ENCODE peak calls at places on chromosomes 2 and 18, in nine cellular contexts. M is IMR-90; J is OCI-LY7; C is small intestine; S is naive thymus-derived CD4-positive, alpha-beta T cell; X is PC-3; O is CD8-positive, alpha-beta memory T cell; Z is K562; T is MM.1S. P is an unnamed sample.

GRCh38 chr18:35038881-35039491 is 2.2 kb upstream of the MAPRE2 start:
- DNase-seq in O (no peak), C (no peak), J (peak), T (no peak), M (no peak), Z (no peak), X (no peak), S (no peak), P (no peak)

GRCh38 chr18:46297621-46298020 is 193.4 kb downstream of the HAUS1 start:
- DNase-seq in T (no peak), J (no peak), C (no peak), X (no peak), Z (no peak), M (no peak), S (peak), O (no peak), P (no peak)

GRCh38 chr2:16638941-16639340 is 26.7 kb downstream of the CYRIA start:
- DNase-seq in O (no peak), C (no peak), X (no peak), J (peak), Z (no peak), M (no peak), S (no peak), T (no peak), P (no peak)

GRCh38 chr2:166278856-166279255 is 96.9 kb downstream of the SCN9A start:
- DNase-seq in J (no peak), C (no peak), O (no peak), Z (no peak), S (no peak), T (no peak), M (no peak), X (no peak), P (no peak)

GRCh38 chr2:44941551-44942234 is at the start of gene SIX3:
- DNase-seq in C (peak), J (no peak), X (peak), T (peak), O (peak), M (no peak), S (no peak), Z (no peak), P (no peak)

GRCh38 chr2:233711312-233712008 is 1.2 kb upstream of the UGT1A5 start:
- DNase-seq in C (peak), Z (peak), J (peak), T (peak), S (peak), M (peak), X (peak), O (peak), P (peak)

GRCh38 chr2:166184789-166185188 is 57.0 kb upstream of the SCN1A start:
- DNase-seq in J (no peak), C (no peak), O (no peak), X (peak), S (no peak), M (peak), Z (no peak), T (no peak), P (no peak)

GRCh38 chr2:230814616-230815015 is 50.1 kb upstream of the ITM2C start:
- DNase-seq in S (no peak), T (no peak), C (no peak), O (no peak), Z (no peak), M (peak), J (peak), X (peak), P (no peak)

GRCh38 chr18:45551417-45551816 is 63.9 kb upstream of the SLC14A2 start:
- DNase-seq in T (no peak), M (no peak), J (no peak), O (no peak), Z (no peak), S (no peak), C (no peak), X (no peak), P (no peak)

GRCh38 chr2:124027182-124027581 is 2.1 kb downstream of the CNTNAP5 start:
- DNase-seq in X (peak), M (peak), C (peak), T (peak), Z (peak), O (no peak), S (no peak), J (peak), P (peak)

GRCh38 chr2:85433511-85434089 is 15.1 kb downstream of the SH2D6 start:
- DNase-seq in C (peak), O (no peak), T (no peak), X (peak), M (peak), S (no peak), J (no peak), Z (no peak), P (peak)

GRCh38 chr2:205965707-205966106 is 120.3 kb downstream of the INO80D start:
- DNase-seq in Z (no peak), S (no peak), C (no peak), X (no peak), M (no peak), O (no peak), T (no peak), J (no peak), P (no peak)

GRCh38 chr2:120177011-120177621 is 46.1 kb downstream of the TMEM185B start:
- DNase-seq in O (peak), X (no peak), M (no peak), J (peak), Z (peak), S (peak), C (peak), T (peak), P (no peak)

GRCh38 chr2:43542285-43542933 is 53.4 kb downstream of the THADA start:
- DNase-seq in T (peak), M (peak), S (no peak), Z (peak), C (peak), X (peak), O (peak), J (peak), P (no peak)

GRCh38 chr2:18949871-18950597 is 360.7 kb upstream of the NT5C1B start:
- DNase-seq in T (no peak), O (no peak), J (no peak), Z (no peak), X (peak), M (peak), C (peak), S (no peak), P (no peak)

GRCh38 chr2:206736935-206737334 is 18.7 kb upstream of the DYTN start:
- DNase-seq in X (peak), C (no peak), T (no peak), O (no peak), S (no peak), J (no peak), Z (no peak), M (no peak), P (no peak)

GRCh38 chr2:7693246-7694065 is 776.2 kb downstream of the RNF144A start:
- DNase-seq in M (no peak), Z (no peak), O (no peak), S (no peak), X (no peak), T (no peak), C (no peak), J (no peak), P (no peak)

GRCh38 chr18:23071285-23071684 is 64.0 kb upstream of the CABLES1 start:
- DNase-seq in S (peak), X (no peak), T (peak), C (peak), M (peak), O (peak), J (peak), Z (no peak), P (peak)

GRCh38 chr2:149601141-149601796 is 13.7 kb upstream of the MMADHC start:
- DNase-seq in T (no peak), J (no peak), C (no peak), S (no peak), M (peak), Z (no peak), X (peak), O (no peak), P (no peak)

GRCh38 chr18:3230401-3231334 is 10.9 kb upstream of the MYOM1 start:
- DNase-seq in J (no peak), X (peak), O (no peak), T (no peak), C (no peak), S (no peak), Z (peak), M (peak), P (no peak)
- H3K27ac ChIP-seq in J (no peak), X (no peak), O (no peak), T (no peak), C (no peak), S (no peak), Z (no peak), M (no peak), P (no peak)

GRCh38 chr2:101409699-101410098 is 22.4 kb upstream of the CREG2 start:
- DNase-seq in J (no peak), C (no peak), Z (no peak), X (no peak), O (no peak), T (no peak), M (no peak), S (no peak), P (no peak)
- H3K4me3 ChIP-seq in J (no peak), C (no peak), Z (no peak), X (no peak), O (no peak), T (no peak), M (no peak), S (no peak), P (no peak)

DNA sequence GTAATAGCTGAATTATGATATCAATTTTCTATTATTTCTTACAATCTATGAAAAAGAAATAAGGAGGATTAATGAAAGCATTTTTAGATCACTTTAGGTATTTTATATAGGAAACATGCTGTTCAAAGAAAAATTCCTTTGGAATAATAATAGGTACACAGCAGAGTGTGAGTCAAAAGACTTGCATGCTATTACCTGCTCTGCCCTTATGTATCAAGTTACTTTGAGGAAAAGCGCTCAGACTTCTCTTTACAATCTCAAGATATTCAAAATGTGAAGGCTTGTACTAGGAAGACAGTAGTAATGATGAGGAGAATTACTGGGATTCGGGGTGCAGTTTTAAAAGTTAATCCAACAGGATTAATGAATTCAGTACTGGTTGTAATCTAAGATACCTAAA is 29.1 kb upstream of the RNU4ATAC start:
- DNase-seq in J (no peak), S (no peak), C (no peak), O (no peak), T (no peak), X (peak), M (no peak), Z (no peak), P (no peak)
- H3K27ac ChIP-seq in J (no peak), S (no peak), C (no peak), O (no peak), T (no peak), X (peak), M (no peak), Z (no peak), P (no peak)

DNA sequence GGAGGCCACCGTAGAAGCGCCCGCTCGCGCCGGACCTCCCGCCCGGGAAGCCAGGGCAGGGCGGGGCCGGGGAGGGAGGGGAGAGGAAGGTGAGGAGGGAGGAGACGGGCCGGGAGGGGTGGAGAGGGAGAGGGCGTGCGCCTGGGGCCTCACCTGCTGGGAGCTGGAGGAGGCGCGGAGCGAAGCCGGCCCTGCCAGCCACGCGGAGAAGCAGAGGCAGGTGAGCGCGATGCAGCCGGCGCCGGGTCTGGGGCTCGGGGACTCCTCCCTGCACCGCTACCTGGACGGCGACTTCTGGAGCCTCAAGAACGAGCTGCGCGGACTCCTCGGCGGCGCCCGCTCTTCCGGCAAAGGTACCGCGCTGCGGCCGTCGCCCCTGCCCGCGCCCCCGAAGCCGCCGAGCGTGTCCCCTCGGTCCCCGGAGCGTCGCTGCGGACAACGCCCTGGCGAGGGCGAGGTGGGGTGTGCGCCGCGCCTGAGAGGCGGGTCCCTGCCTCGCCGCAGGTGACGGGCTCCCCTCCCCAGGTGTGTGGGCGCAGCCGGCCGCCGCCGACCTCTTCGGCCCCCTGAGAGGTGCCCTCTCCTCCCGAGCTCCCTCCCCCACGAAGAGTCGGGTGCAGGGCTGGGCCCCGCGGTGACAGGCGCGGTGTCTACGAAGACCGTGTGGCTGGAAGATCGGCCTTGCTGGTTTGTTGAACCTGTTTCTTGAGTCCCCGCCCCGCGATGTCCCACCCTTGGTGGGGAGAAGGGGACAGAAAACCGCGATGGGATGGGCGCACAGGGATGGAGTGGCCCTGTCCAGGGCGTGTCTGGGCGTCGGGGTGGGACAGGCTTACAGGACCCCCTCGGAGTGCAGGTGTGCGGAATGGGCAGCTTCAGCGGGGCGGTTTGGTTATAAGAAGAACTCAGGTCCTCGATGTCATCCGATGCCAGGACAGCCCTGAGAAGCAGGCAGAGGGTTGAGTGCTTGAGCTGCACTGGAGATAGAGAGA is at the start of gene ACOXL:
- DNase-seq in C (peak), J (no peak), S (no peak), X (peak), T (peak), M (no peak), O (no peak), Z (peak), P (peak)
- H3K4me3 ChIP-seq in C (peak), J (no peak), S (no peak), X (peak), T (peak), M (no peak), O (peak), Z (peak), P (peak)

DNA sequence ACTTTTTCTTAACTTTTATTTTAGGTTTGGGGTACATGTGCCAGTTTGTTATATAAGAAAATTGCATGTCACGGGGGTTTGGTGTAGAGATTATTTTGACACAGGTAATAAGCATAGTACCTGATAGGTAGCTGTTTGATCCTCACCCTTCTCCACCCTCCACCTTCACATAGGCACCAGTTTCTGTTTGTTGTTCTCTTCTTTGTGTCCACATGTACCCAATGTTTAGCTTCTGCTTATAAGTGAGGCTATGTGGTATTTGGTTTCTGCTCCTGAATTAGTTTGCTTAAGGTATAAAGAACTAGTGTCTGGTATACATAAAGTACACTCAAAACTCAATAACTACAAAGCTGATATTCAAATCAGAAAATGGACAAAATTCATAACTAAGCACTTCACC is 654.6 kb upstream of the LINC00305 start:
- DNase-seq in S (no peak), M (no peak), X (no peak), O (no peak), Z (no peak), J (no peak), T (no peak), C (no peak), P (no peak)
- H3K27ac ChIP-seq in S (no peak), M (no peak), X (no peak), O (no peak), Z (no peak), J (no peak), T (no peak), C (no peak), P (no peak)

GRCh38 chr2:237876056-237876439 is 16.6 kb downstream of the RAMP1 start:
- DNase-seq in S (no peak), X (no peak), J (no peak), Z (no peak), O (no peak), M (no peak), T (no peak), C (no peak), P (no peak)
- H3K4me3 ChIP-seq in S (no peak), X (no peak), J (no peak), Z (no peak), O (no peak), M (no peak), T (no peak), C (no peak), P (no peak)

GRCh38 chr2:41939410-41939775 is 108.4 kb upstream of the PKDCC start:
- DNase-seq in O (no peak), Z (no peak), X (no peak), J (no peak), S (no peak), T (no peak), M (no peak), C (no peak), P (no peak)
- H3K27ac ChIP-seq in O (no peak), Z (no peak), X (no peak), J (no peak), S (no peak), T (no peak), M (peak), C (peak), P (no peak)

P was measured in thyroid gland.